ENCODE peak calls at places on chromosomes 7 and 10, in six cellular contexts. One of them, this sample, is unnamed.
A peak's percentile ranks its signal among the peaks of the same experiment; 100 is the strongest.

GRCh38 chr10:12658526-12658925 is 309.2 kb downstream of the CAMK1D start:
- DNase-seq in AG04450: no peak
- DNase-seq in CD8-positive, alpha-beta memory T cell: no peak
- DNase-seq in activated CD8-positive, alpha-beta memory T cell treated with anti-CD3 and anti-CD28 coated beads, Interleukin-2, amount 10 ng/mL, durations not matched to agents 7 days and 5 days: no peak
- DNase-seq in left lung: no peak
- DNase-seq in stimulated activated naive CD4-positive, alpha-beta T cell treated with Interleukin-2 at 50 U/mL for 16 hours: no peak
- DNase-seq in this sample: no peak

GRCh38 chr10:132861884-132862461 is 76.0 kb upstream of the NKX6-2 start:
- DNase-seq in AG04450: no peak
- DNase-seq in CD8-positive, alpha-beta memory T cell: no peak
- DNase-seq in activated CD8-positive, alpha-beta memory T cell treated with anti-CD3 and anti-CD28 coated beads, Interleukin-2, amount 10 ng/mL, durations not matched to agents 7 days and 5 days: no peak
- DNase-seq in left lung: peak; percentile 74
- DNase-seq in stimulated activated naive CD4-positive, alpha-beta T cell treated with Interleukin-2 at 50 U/mL for 16 hours: no peak
- DNase-seq in this sample: peak; percentile 50

GRCh38 chr10:3936422-3937040 is 151.5 kb upstream of the KLF6 start:
- DNase-seq in AG04450: no peak
- DNase-seq in CD8-positive, alpha-beta memory T cell: no peak
- DNase-seq in activated CD8-positive, alpha-beta memory T cell treated with anti-CD3 and anti-CD28 coated beads, Interleukin-2, amount 10 ng/mL, durations not matched to agents 7 days and 5 days: no peak
- DNase-seq in left lung: no peak
- DNase-seq in stimulated activated naive CD4-positive, alpha-beta T cell treated with Interleukin-2 at 50 U/mL for 16 hours: no peak
- DNase-seq in this sample: no peak

GRCh38 chr10:88990528-88991160 is at the start of gene FAS:
- DNase-seq in AG04450: no peak
- DNase-seq in CD8-positive, alpha-beta memory T cell: peak; percentile 73
- DNase-seq in activated CD8-positive, alpha-beta memory T cell treated with anti-CD3 and anti-CD28 coated beads, Interleukin-2, amount 10 ng/mL, durations not matched to agents 7 days and 5 days: peak; percentile 90
- DNase-seq in left lung: peak; percentile 93
- DNase-seq in stimulated activated naive CD4-positive, alpha-beta T cell treated with Interleukin-2 at 50 U/mL for 16 hours: peak; percentile 83
- DNase-seq in this sample: peak; percentile 87

GRCh38 chr7:23261843-23262452 is 15.4 kb downstream of the GPNMB start:
- DNase-seq in AG04450: peak; percentile 33
- DNase-seq in CD8-positive, alpha-beta memory T cell: peak; percentile 32
- DNase-seq in activated CD8-positive, alpha-beta memory T cell treated with anti-CD3 and anti-CD28 coated beads, Interleukin-2, amount 10 ng/mL, durations not matched to agents 7 days and 5 days: peak; percentile 74
- DNase-seq in left lung: peak; percentile 85
- DNase-seq in stimulated activated naive CD4-positive, alpha-beta T cell treated with Interleukin-2 at 50 U/mL for 16 hours: peak; percentile 10
- DNase-seq in this sample: no peak

GRCh38 chr10:103852189-103852711 is 3.1 kb downstream of the SH3PXD2A start:
- DNase-seq in AG04450: no peak
- DNase-seq in CD8-positive, alpha-beta memory T cell: no peak
- DNase-seq in activated CD8-positive, alpha-beta memory T cell treated with anti-CD3 and anti-CD28 coated beads, Interleukin-2, amount 10 ng/mL, durations not matched to agents 7 days and 5 days: no peak
- DNase-seq in left lung: no peak
- DNase-seq in stimulated activated naive CD4-positive, alpha-beta T cell treated with Interleukin-2 at 50 U/mL for 16 hours: no peak
- DNase-seq in this sample: no peak

GRCh38 chr10:95303535-95303934 is 12.7 kb upstream of the PDLIM1 start:
- DNase-seq in AG04450: no peak
- DNase-seq in CD8-positive, alpha-beta memory T cell: no peak
- DNase-seq in activated CD8-positive, alpha-beta memory T cell treated with anti-CD3 and anti-CD28 coated beads, Interleukin-2, amount 10 ng/mL, durations not matched to agents 7 days and 5 days: no peak
- DNase-seq in left lung: no peak
- DNase-seq in stimulated activated naive CD4-positive, alpha-beta T cell treated with Interleukin-2 at 50 U/mL for 16 hours: no peak
- DNase-seq in this sample: no peak

GRCh38 chr7:154583454-154583853 is 419.5 kb downstream of the PAXIP1 start:
- DNase-seq in AG04450: no peak
- DNase-seq in CD8-positive, alpha-beta memory T cell: no peak
- DNase-seq in activated CD8-positive, alpha-beta memory T cell treated with anti-CD3 and anti-CD28 coated beads, Interleukin-2, amount 10 ng/mL, durations not matched to agents 7 days and 5 days: no peak
- DNase-seq in left lung: no peak
- DNase-seq in stimulated activated naive CD4-positive, alpha-beta T cell treated with Interleukin-2 at 50 U/mL for 16 hours: no peak
- DNase-seq in this sample: no peak

GRCh38 chr10:30639946-30640786 is 10.6 kb upstream of the LYZL2 start:
- DNase-seq in AG04450: peak; percentile 42
- DNase-seq in CD8-positive, alpha-beta memory T cell: no peak
- DNase-seq in activated CD8-positive, alpha-beta memory T cell treated with anti-CD3 and anti-CD28 coated beads, Interleukin-2, amount 10 ng/mL, durations not matched to agents 7 days and 5 days: peak; percentile 38
- DNase-seq in left lung: no peak
- DNase-seq in stimulated activated naive CD4-positive, alpha-beta T cell treated with Interleukin-2 at 50 U/mL for 16 hours: no peak
- DNase-seq in this sample: no peak

GRCh38 chr10:43806851-43807640 is 158.4 kb upstream of the ZNF32 start:
- DNase-seq in AG04450: no peak
- DNase-seq in CD8-positive, alpha-beta memory T cell: no peak
- DNase-seq in activated CD8-positive, alpha-beta memory T cell treated with anti-CD3 and anti-CD28 coated beads, Interleukin-2, amount 10 ng/mL, durations not matched to agents 7 days and 5 days: no peak
- DNase-seq in left lung: no peak
- DNase-seq in stimulated activated naive CD4-positive, alpha-beta T cell treated with Interleukin-2 at 50 U/mL for 16 hours: no peak
- DNase-seq in this sample: no peak

GRCh38 chr10:17435187-17435586 is 19.2 kb downstream of the ST8SIA6 start:
- DNase-seq in AG04450: no peak
- DNase-seq in CD8-positive, alpha-beta memory T cell: no peak
- DNase-seq in activated CD8-positive, alpha-beta memory T cell treated with anti-CD3 and anti-CD28 coated beads, Interleukin-2, amount 10 ng/mL, durations not matched to agents 7 days and 5 days: no peak
- DNase-seq in left lung: no peak
- DNase-seq in stimulated activated naive CD4-positive, alpha-beta T cell treated with Interleukin-2 at 50 U/mL for 16 hours: no peak
- DNase-seq in this sample: no peak

GRCh38 chr10:46555713-46556514 is 544 bp downstream of the GPRIN2 start:
- DNase-seq in AG04450: no peak
- DNase-seq in CD8-positive, alpha-beta memory T cell: peak; percentile 1
- DNase-seq in activated CD8-positive, alpha-beta memory T cell treated with anti-CD3 and anti-CD28 coated beads, Interleukin-2, amount 10 ng/mL, durations not matched to agents 7 days and 5 days: peak; percentile 41
- DNase-seq in left lung: peak; percentile 89
- DNase-seq in stimulated activated naive CD4-positive, alpha-beta T cell treated with Interleukin-2 at 50 U/mL for 16 hours: no peak
- DNase-seq in this sample: peak; percentile 80

GRCh38 chr7:154915600-154915999 is 87.3 kb downstream of the PAXIP1 start:
- DNase-seq in AG04450: no peak
- DNase-seq in CD8-positive, alpha-beta memory T cell: no peak
- DNase-seq in activated CD8-positive, alpha-beta memory T cell treated with anti-CD3 and anti-CD28 coated beads, Interleukin-2, amount 10 ng/mL, durations not matched to agents 7 days and 5 days: no peak
- DNase-seq in left lung: no peak
- DNase-seq in stimulated activated naive CD4-positive, alpha-beta T cell treated with Interleukin-2 at 50 U/mL for 16 hours: no peak
- DNase-seq in this sample: no peak

GRCh38 chr7:27602766-27603165 is 59.9 kb downstream of the HIBADH start:
- DNase-seq in AG04450: no peak
- DNase-seq in CD8-positive, alpha-beta memory T cell: no peak
- DNase-seq in activated CD8-positive, alpha-beta memory T cell treated with anti-CD3 and anti-CD28 coated beads, Interleukin-2, amount 10 ng/mL, durations not matched to agents 7 days and 5 days: no peak
- DNase-seq in left lung: no peak
- DNase-seq in stimulated activated naive CD4-positive, alpha-beta T cell treated with Interleukin-2 at 50 U/mL for 16 hours: no peak
- DNase-seq in this sample: no peak

GRCh38 chr10:124565565-124566221 is 104.1 kb downstream of the LHPP start:
- DNase-seq in AG04450: no peak
- DNase-seq in CD8-positive, alpha-beta memory T cell: no peak
- DNase-seq in activated CD8-positive, alpha-beta memory T cell treated with anti-CD3 and anti-CD28 coated beads, Interleukin-2, amount 10 ng/mL, durations not matched to agents 7 days and 5 days: no peak
- DNase-seq in left lung: peak; percentile 90
- DNase-seq in stimulated activated naive CD4-positive, alpha-beta T cell treated with Interleukin-2 at 50 U/mL for 16 hours: no peak
- DNase-seq in this sample: no peak

GRCh38 chr7:9022456-9022855 is 589.0 kb downstream of the NXPH1 start:
- DNase-seq in AG04450: no peak
- DNase-seq in CD8-positive, alpha-beta memory T cell: no peak
- DNase-seq in activated CD8-positive, alpha-beta memory T cell treated with anti-CD3 and anti-CD28 coated beads, Interleukin-2, amount 10 ng/mL, durations not matched to agents 7 days and 5 days: no peak
- DNase-seq in left lung: no peak
- DNase-seq in stimulated activated naive CD4-positive, alpha-beta T cell treated with Interleukin-2 at 50 U/mL for 16 hours: no peak
- DNase-seq in this sample: no peak

GRCh38 chr10:48251525-48252353 is 22.8 kb downstream of the FRMPD2 start:
- DNase-seq in AG04450: no peak
- DNase-seq in CD8-positive, alpha-beta memory T cell: no peak
- DNase-seq in activated CD8-positive, alpha-beta memory T cell treated with anti-CD3 and anti-CD28 coated beads, Interleukin-2, amount 10 ng/mL, durations not matched to agents 7 days and 5 days: no peak
- DNase-seq in left lung: peak; percentile 59
- DNase-seq in stimulated activated naive CD4-positive, alpha-beta T cell treated with Interleukin-2 at 50 U/mL for 16 hours: no peak
- DNase-seq in this sample: no peak

GRCh38 chr10:69742928-69743602 is 58.6 kb upstream of the COL13A1 start:
- DNase-seq in AG04450: no peak
- DNase-seq in CD8-positive, alpha-beta memory T cell: no peak
- DNase-seq in activated CD8-positive, alpha-beta memory T cell treated with anti-CD3 and anti-CD28 coated beads, Interleukin-2, amount 10 ng/mL, durations not matched to agents 7 days and 5 days: no peak
- DNase-seq in left lung: no peak
- DNase-seq in stimulated activated naive CD4-positive, alpha-beta T cell treated with Interleukin-2 at 50 U/mL for 16 hours: no peak
- DNase-seq in this sample: no peak

GRCh38 chr7:131627589-131628212 is 71.3 kb upstream of the PODXL start:
- DNase-seq in AG04450: no peak
- DNase-seq in CD8-positive, alpha-beta memory T cell: no peak
- DNase-seq in activated CD8-positive, alpha-beta memory T cell treated with anti-CD3 and anti-CD28 coated beads, Interleukin-2, amount 10 ng/mL, durations not matched to agents 7 days and 5 days: no peak
- DNase-seq in left lung: peak; percentile 34
- DNase-seq in stimulated activated naive CD4-positive, alpha-beta T cell treated with Interleukin-2 at 50 U/mL for 16 hours: no peak
- DNase-seq in this sample: no peak

GRCh38 chr7:29410981-29411380 is 152.7 kb upstream of the PRR15 start:
- DNase-seq in AG04450: no peak
- DNase-seq in CD8-positive, alpha-beta memory T cell: no peak
- DNase-seq in activated CD8-positive, alpha-beta memory T cell treated with anti-CD3 and anti-CD28 coated beads, Interleukin-2, amount 10 ng/mL, durations not matched to agents 7 days and 5 days: no peak
- DNase-seq in left lung: no peak
- DNase-seq in stimulated activated naive CD4-positive, alpha-beta T cell treated with Interleukin-2 at 50 U/mL for 16 hours: no peak
- DNase-seq in this sample: no peak

GRCh38 chr10:88499569-88500470 is 83.3 kb downstream of the RNLS start:
- DNase-seq in AG04450: no peak
- DNase-seq in CD8-positive, alpha-beta memory T cell: no peak
- DNase-seq in activated CD8-positive, alpha-beta memory T cell treated with anti-CD3 and anti-CD28 coated beads, Interleukin-2, amount 10 ng/mL, durations not matched to agents 7 days and 5 days: no peak
- DNase-seq in left lung: no peak
- DNase-seq in stimulated activated naive CD4-positive, alpha-beta T cell treated with Interleukin-2 at 50 U/mL for 16 hours: no peak
- DNase-seq in this sample: no peak

GRCh38 chr10:119415121-119415520 is 127.4 kb downstream of the RGS10 start:
- DNase-seq in AG04450: no peak
- DNase-seq in CD8-positive, alpha-beta memory T cell: no peak
- DNase-seq in activated CD8-positive, alpha-beta memory T cell treated with anti-CD3 and anti-CD28 coated beads, Interleukin-2, amount 10 ng/mL, durations not matched to agents 7 days and 5 days: no peak
- DNase-seq in left lung: peak; percentile 14
- DNase-seq in stimulated activated naive CD4-positive, alpha-beta T cell treated with Interleukin-2 at 50 U/mL for 16 hours: no peak
- DNase-seq in this sample: no peak

GRCh38 chr7:67902143-67902542 is 905.5 kb downstream of the TYW1 start:
- DNase-seq in AG04450: no peak
- DNase-seq in CD8-positive, alpha-beta memory T cell: no peak
- DNase-seq in activated CD8-positive, alpha-beta memory T cell treated with anti-CD3 and anti-CD28 coated beads, Interleukin-2, amount 10 ng/mL, durations not matched to agents 7 days and 5 days: no peak
- DNase-seq in left lung: no peak
- DNase-seq in stimulated activated naive CD4-positive, alpha-beta T cell treated with Interleukin-2 at 50 U/mL for 16 hours: no peak
- DNase-seq in this sample: no peak

GRCh38 chr10:26640391-26640790 is 57.1 kb upstream of the PDSS1 start:
- DNase-seq in AG04450: no peak
- DNase-seq in CD8-positive, alpha-beta memory T cell: no peak
- DNase-seq in activated CD8-positive, alpha-beta memory T cell treated with anti-CD3 and anti-CD28 coated beads, Interleukin-2, amount 10 ng/mL, durations not matched to agents 7 days and 5 days: no peak
- DNase-seq in left lung: no peak
- DNase-seq in stimulated activated naive CD4-positive, alpha-beta T cell treated with Interleukin-2 at 50 U/mL for 16 hours: no peak
- DNase-seq in this sample: no peak